ENCODE peak calls at places on chromosomes 1 and 21, in six cellular contexts. E, K, M, L, Q and B are unnamed samples.

GRCh38 chr1:191671236-191671635 is 487.0 kb upstream of the RGS18 start:
- DNase-seq in E (no peak), K (no peak), M (no peak), L (no peak), Q (no peak), B (no peak)

GRCh38 chr1:216555653-216556052 is 132.4 kb upstream of the USH2A start:
- DNase-seq in E (no peak), K (no peak), M (no peak), L (no peak), Q (no peak), B (no peak)

GRCh38 chr1:197526736-197527371 is 248.4 kb downstream of the DENND1B start:
- DNase-seq in E (no peak), K (no peak), M (no peak), L (no peak), Q (no peak), B (no peak)

GRCh38 chr1:13794231-13795187 is 94.5 kb downstream of the PRDM2 start:
- DNase-seq in E (no peak), K (no peak), M (no peak), L (no peak), Q (no peak), B (no peak)

GRCh38 chr1:52919051-52919719 is 2.4 kb downstream of the ECHDC2 start:
- DNase-seq in E (no peak), K (no peak), M (no peak), L (no peak), Q (no peak), B (no peak)

GRCh38 chr1:165854101-165854845 is 26.9 kb downstream of the UCK2 start:
- DNase-seq in E (no peak), K (no peak), M (no peak), L (no peak), Q (no peak), B (no peak)

GRCh38 chr1:3030663-3031381 is 9.6 kb downstream of the ACTRT2 start:
- DNase-seq in E (no peak), K (no peak), M (no peak), L (peak), Q (no peak), B (peak)

GRCh38 chr1:17260264-17260663 is 11.4 kb downstream of the PADI3 start:
- DNase-seq in E (no peak), K (no peak), M (no peak), L (peak), Q (no peak), B (no peak)

GRCh38 chr21:32298658-32299081 is at the start of gene MRAP:
- DNase-seq in E (no peak), K (no peak), M (no peak), L (no peak), Q (no peak), B (peak)

GRCh38 chr1:51568231-51568935 is 48.5 kb upstream of the OSBPL9 start:
- DNase-seq in E (no peak), K (no peak), M (no peak), L (no peak), Q (no peak), B (no peak)

GRCh38 chr1:220045356-220046051 is 801 bp downstream of the EPRS1 start:
- DNase-seq in E (no peak), K (no peak), M (peak), L (no peak), Q (peak), B (no peak)

GRCh38 chr1:14441302-14441741 is 157.2 kb upstream of the KAZN start:
- DNase-seq in E (no peak), K (no peak), M (no peak), L (no peak), Q (no peak), B (no peak)

GRCh38 chr1:218588555-218589172 is 243.5 kb downstream of the TGFB2 start:
- DNase-seq in E (no peak), K (no peak), M (no peak), L (no peak), Q (no peak), B (no peak)

GRCh38 chr21:17679002-17679600 is 66.4 kb upstream of the BTG3 start:
- DNase-seq in E (no peak), K (no peak), M (no peak), L (no peak), Q (no peak), B (no peak)

GRCh38 chr1:154626456-154627246 is 18.7 kb upstream of the ADAR start:
- DNase-seq in E (no peak), K (no peak), M (no peak), L (no peak), Q (no peak), B (no peak)